ENCODE peak calls at places on chromosomes 1 and 21, in six cellular contexts. J is sigmoid colon, T is stomach, G is breast epithelium, A is suprapubic skin, N is GM23338. Z is an unnamed sample.

GRCh38 chr21:37281993-37282392 is 14.9 kb upstream of the VPS26C start:
- DNase-seq in J (no peak), T (no peak), G (no peak), A (no peak), N (peak; percentile 52), Z (no peak)

GRCh38 chr1:85200870-85201339 is at the start of gene SYDE2:
- DNase-seq in J (peak; percentile 93), T (peak; percentile 82), G (peak; percentile 48), A (no peak), N (peak; percentile 82), Z (peak; percentile 5)

GRCh38 chr1:221022331-221022730 is 143.1 kb downstream of the HLX start:
- DNase-seq in J (no peak), T (no peak), G (peak; percentile 56), A (no peak), N (no peak), Z (no peak)

GRCh38 chr21:45487161-45487806 is 55.0 kb downstream of the SLC19A1 start:
- DNase-seq in J (no peak), T (no peak), G (no peak), A (no peak), N (no peak), Z (no peak)

GRCh38 chr1:206955476-206956312 is 9.4 kb upstream of the PIGR start:
- DNase-seq in J (no peak), T (peak; percentile 66), G (no peak), A (no peak), N (no peak), Z (no peak)

GRCh38 chr1:93007941-93008577 is 46.8 kb upstream of the DIPK1A start:
- DNase-seq in J (no peak), T (no peak), G (no peak), A (no peak), N (no peak), Z (no peak)

GRCh38 chr1:33374336-33375105 is 53.6 kb upstream of the A3GALT2 start:
- DNase-seq in J (no peak), T (no peak), G (no peak), A (peak; percentile 18), N (no peak), Z (no peak)

GRCh38 chr1:234669499-234669898 is 59.5 kb upstream of the IRF2BP2 start:
- DNase-seq in J (no peak), T (no peak), G (no peak), A (no peak), N (no peak), Z (no peak)

GRCh38 chr1:154571244-154571963 is 3.8 kb downstream of the CHRNB2 start:
- DNase-seq in J (no peak), T (no peak), G (no peak), A (no peak), N (no peak), Z (no peak)

GRCh38 chr1:72892461-72892860 is 610.1 kb upstream of the NEGR1 start:
- DNase-seq in J (no peak), T (no peak), G (no peak), A (no peak), N (no peak), Z (no peak)

GRCh38 chr1:86774305-86775304 is 70.2 kb downstream of the SH3GLB1 start:
- DNase-seq in J (peak; percentile 72), T (peak; percentile 41), G (no peak), A (peak; percentile 85), N (peak; percentile 54), Z (peak; percentile 95)

GRCh38 chr1:233936422-233936821 is 31.9 kb downstream of the SLC35F3 start:
- DNase-seq in J (no peak), T (no peak), G (no peak), A (no peak), N (no peak), Z (no peak)

GRCh38 chr1:8218351-8219092 is 99.4 kb upstream of the SLC45A1 start:
- DNase-seq in J (no peak), T (no peak), G (no peak), A (no peak), N (no peak), Z (peak; percentile 51)

GRCh38 chr1:189496768-189497167 is 980.9 kb downstream of the BRINP3 start:
- DNase-seq in J (no peak), T (no peak), G (no peak), A (no peak), N (no peak), Z (no peak)

GRCh38 chr21:41500931-41501381 is 7.0 kb downstream of the TMPRSS2 start:
- DNase-seq in J (no peak), T (peak; percentile 74), G (no peak), A (no peak), N (no peak), Z (no peak)

GRCh38 chr21:41501919-41502318 is 6.0 kb downstream of the TMPRSS2 start:
- DNase-seq in J (no peak), T (no peak), G (peak; percentile 28), A (no peak), N (no peak), Z (no peak)

GRCh38 chr21:41499920-41500319 is 8.0 kb downstream of the TMPRSS2 start:
- DNase-seq in J (no peak), T (no peak), G (no peak), A (no peak), N (no peak), Z (no peak)

GRCh38 chr21:41497836-41498235 is 10.1 kb downstream of the TMPRSS2 start:
- DNase-seq in J (no peak), T (no peak), G (no peak), A (no peak), N (no peak), Z (no peak)

DNA sequence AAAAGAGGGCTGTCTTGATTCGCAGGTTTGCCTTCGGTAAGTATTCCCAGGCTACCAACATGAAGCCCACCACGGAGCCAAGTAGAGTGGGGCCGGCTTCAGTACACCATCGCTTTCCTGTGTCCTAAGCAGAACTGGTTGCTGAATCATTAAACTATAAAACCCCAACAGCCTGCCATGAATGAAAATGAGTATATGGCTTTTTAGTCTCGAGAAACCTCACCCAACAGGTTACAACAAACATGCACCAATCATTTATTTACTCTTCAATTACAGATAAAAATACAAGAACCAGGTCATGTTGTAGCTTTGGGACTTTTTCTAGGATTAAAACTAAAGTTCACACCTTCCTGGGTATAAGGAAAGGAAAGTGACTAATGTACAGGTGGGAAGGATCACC is 7.6 kb downstream of the TMPRSS2 start:
- DNase-seq in J (no peak), T (no peak), G (no peak), A (no peak), N (no peak), Z (no peak)
- H3K4me3 ChIP-seq in J (no peak overlapping the region), T (peak overlapping the region; percentile 29), G (no peak overlapping the region), A (no peak overlapping the region), N (no peak overlapping the region), Z (no peak overlapping the region)

GRCh38 chr1:199362996-199363395 is 664.5 kb upstream of the NR5A2 start:
- DNase-seq in J (no peak), T (no peak), G (no peak), A (no peak), N (no peak), Z (no peak)
- TF ChIP-seq POLR2AphosphoS5 in J (no peak), T (no peak), G (no peak), A (no peak), N (no peak), Z (no peak)

GRCh38 chr1:112712191-112712590 is 2.9 kb downstream of the PPM1J start:
- DNase-seq in J (no peak), T (no peak), G (no peak), A (no peak), N (no peak), Z (no peak)

GRCh38 chr1:112714313-112715263 is 544 bp downstream of the PPM1J start:
- DNase-seq in J (no peak), T (peak; percentile 32), G (no peak), A (peak; percentile 84), N (peak; percentile 74), Z (no peak)

GRCh38 chr1:112715264-112716053 is at the start of gene PPM1J:
- DNase-seq in J (peak; percentile 98), T (peak; percentile 100), G (peak; percentile 98), A (peak; percentile 98), N (peak; percentile 98), Z (peak; percentile 69)

GRCh38 chr1:112712701-112713128 is 2.4 kb downstream of the PPM1J start:
- DNase-seq in J (no peak), T (no peak), G (no peak), A (no peak), N (no peak), Z (no peak)

DNA sequence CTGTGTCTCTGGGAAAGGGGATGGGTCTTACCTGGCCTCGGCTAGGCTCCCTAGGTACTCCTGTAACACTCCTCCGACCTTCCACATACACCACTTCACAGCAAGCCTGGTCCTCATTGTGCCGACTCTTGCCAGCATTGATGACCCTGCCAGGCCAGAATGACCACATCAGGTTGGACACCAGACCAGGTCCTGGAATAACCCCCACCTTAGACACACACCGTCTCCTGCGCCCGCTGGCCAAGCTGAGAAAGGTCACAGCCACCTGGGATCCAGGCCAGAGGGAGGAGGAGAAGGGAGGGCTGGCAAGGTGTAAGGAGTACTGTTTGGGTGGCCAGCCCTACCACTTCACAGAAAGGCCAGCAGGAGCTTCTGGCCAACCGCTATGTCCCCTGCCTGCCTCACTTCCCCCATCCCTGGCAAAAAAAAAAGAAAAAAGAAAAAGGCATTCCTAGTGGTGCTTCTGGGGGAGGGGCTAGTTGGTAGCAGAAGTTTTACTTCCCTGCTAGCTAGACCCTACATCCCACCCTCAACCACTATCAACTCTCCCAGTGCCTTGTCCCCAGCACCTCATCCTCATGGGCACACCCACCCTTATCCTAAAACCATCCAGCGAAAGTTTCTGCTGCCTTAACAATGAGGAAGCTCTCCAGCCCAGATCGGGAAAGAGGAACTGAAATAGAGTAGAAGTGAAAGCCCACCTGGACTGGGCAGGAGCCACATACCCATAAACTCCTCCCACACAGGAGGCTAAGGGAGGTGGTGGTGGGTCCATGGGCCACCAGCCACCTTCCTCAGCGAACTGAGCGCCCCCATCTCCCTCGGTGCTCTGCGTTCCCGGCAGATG is 1.4 kb downstream of the PPM1J start:
- DNase-seq in J (no peak), T (peak; percentile 83), G (no peak), A (no peak), N (peak; percentile 58), Z (peak; percentile 53)
- H3K4me3 ChIP-seq in J (peak overlapping the region; percentile 56), T (peak overlapping the region; percentile 70), G (peak overlapping the region; percentile 49), A (peak overlapping the region; percentile 67), N (peak overlapping the region; percentile 95), Z (peak overlapping the region; percentile 47)

GRCh38 chr1:19596719-19597462 is 47.2 kb upstream of the NBL1 start:
- DNase-seq in J (peak; percentile 99), T (peak; percentile 97), G (peak; percentile 95), A (peak; percentile 100), N (peak; percentile 99), Z (peak; percentile 99)
- TF ChIP-seq POLR2AphosphoS5 in J (peak; percentile 92), T (peak; percentile 77), G (peak; percentile 74), A (no peak), N (peak; percentile 90), Z (peak; percentile 82)

Z was measured in HL-60.